ENCODE peak calls at places on chromosomes 12 and 14, in nine cellular contexts. One of them, this sample, is unnamed.

GRCh38 chr12:103093499-103094106 is 136.1 kb downstream of the ASCL1 start:
- DNase-seq in thoracic aorta: no peak
- DNase-seq in left ventricle myocardium inferior: no peak
- DNase-seq in CD8-positive, alpha-beta memory T cell: no peak
- DNase-seq in RWPE1: no peak
- DNase-seq in MM.1S: no peak
- DNase-seq in fibroblast of lung: no peak
- DNase-seq in brain microvascular endothelial cell: no peak
- DNase-seq in OCI-LY7: no peak
- DNase-seq in this sample: no peak

GRCh38 chr14:92651793-92652382 is 96.5 kb downstream of the LGMN start:
- DNase-seq in thoracic aorta: no peak
- DNase-seq in left ventricle myocardium inferior: peak; percentile 64
- DNase-seq in CD8-positive, alpha-beta memory T cell: peak; percentile 54
- DNase-seq in RWPE1: no peak
- DNase-seq in MM.1S: no peak
- DNase-seq in fibroblast of lung: no peak
- DNase-seq in brain microvascular endothelial cell: no peak
- DNase-seq in OCI-LY7: no peak
- DNase-seq in this sample: peak; percentile 68

GRCh38 chr12:70646850-70647249 is 9.6 kb upstream of the PTPRB start:
- DNase-seq in thoracic aorta: no peak
- DNase-seq in left ventricle myocardium inferior: no peak
- DNase-seq in CD8-positive, alpha-beta memory T cell: no peak
- DNase-seq in RWPE1: no peak
- DNase-seq in MM.1S: no peak
- DNase-seq in fibroblast of lung: no peak
- DNase-seq in brain microvascular endothelial cell: peak; percentile 82
- DNase-seq in OCI-LY7: no peak
- DNase-seq in this sample: no peak

GRCh38 chr12:24088751-24089150 is 139.3 kb upstream of the SOX5 start:
- DNase-seq in thoracic aorta: no peak
- DNase-seq in left ventricle myocardium inferior: no peak
- DNase-seq in CD8-positive, alpha-beta memory T cell: no peak
- DNase-seq in RWPE1: no peak
- DNase-seq in MM.1S: no peak
- DNase-seq in fibroblast of lung: no peak
- DNase-seq in brain microvascular endothelial cell: no peak
- DNase-seq in OCI-LY7: no peak
- DNase-seq in this sample: no peak

GRCh38 chr12:106436183-106436582 is 78.6 kb downstream of the POLR3B start:
- DNase-seq in thoracic aorta: no peak
- DNase-seq in left ventricle myocardium inferior: no peak
- DNase-seq in CD8-positive, alpha-beta memory T cell: no peak
- DNase-seq in RWPE1: no peak
- DNase-seq in MM.1S: no peak
- DNase-seq in fibroblast of lung: no peak
- DNase-seq in brain microvascular endothelial cell: no peak
- DNase-seq in OCI-LY7: no peak
- DNase-seq in this sample: no peak

GRCh38 chr12:39575498-39575875 is 44.1 kb downstream of the ABCD2 start:
- DNase-seq in thoracic aorta: no peak
- DNase-seq in left ventricle myocardium inferior: no peak
- DNase-seq in CD8-positive, alpha-beta memory T cell: no peak
- DNase-seq in RWPE1: no peak
- DNase-seq in MM.1S: no peak
- DNase-seq in fibroblast of lung: no peak
- DNase-seq in brain microvascular endothelial cell: no peak
- DNase-seq in OCI-LY7: no peak
- DNase-seq in this sample: no peak

GRCh38 chr14:78254911-78255431 is 84.8 kb downstream of the NRXN3 start:
- DNase-seq in thoracic aorta: no peak
- DNase-seq in left ventricle myocardium inferior: no peak
- DNase-seq in CD8-positive, alpha-beta memory T cell: no peak
- DNase-seq in RWPE1: peak; percentile 50
- DNase-seq in MM.1S: peak; percentile 34
- DNase-seq in fibroblast of lung: no peak
- DNase-seq in brain microvascular endothelial cell: no peak
- DNase-seq in OCI-LY7: no peak
- DNase-seq in this sample: no peak

GRCh38 chr14:64234877-64235651 is 59.1 kb downstream of the ESR2 start:
- DNase-seq in thoracic aorta: no peak
- DNase-seq in left ventricle myocardium inferior: no peak
- DNase-seq in CD8-positive, alpha-beta memory T cell: no peak
- DNase-seq in RWPE1: peak; percentile 31
- DNase-seq in MM.1S: no peak
- DNase-seq in fibroblast of lung: peak; percentile 44
- DNase-seq in brain microvascular endothelial cell: peak; percentile 56
- DNase-seq in OCI-LY7: peak; percentile 79
- DNase-seq in this sample: no peak

GRCh38 chr12:30753233-30753632 is 1.5 kb downstream of the CAPRIN2 start:
- DNase-seq in thoracic aorta: no peak
- DNase-seq in left ventricle myocardium inferior: no peak
- DNase-seq in CD8-positive, alpha-beta memory T cell: no peak
- DNase-seq in RWPE1: peak; percentile 48
- DNase-seq in MM.1S: peak; percentile 51
- DNase-seq in fibroblast of lung: peak; percentile 46
- DNase-seq in brain microvascular endothelial cell: peak; percentile 40
- DNase-seq in OCI-LY7: peak; percentile 60
- DNase-seq in this sample: no peak

GRCh38 chr14:76050797-76051392 is 65.3 kb downstream of the IFT43 start:
- DNase-seq in thoracic aorta: no peak
- DNase-seq in left ventricle myocardium inferior: no peak
- DNase-seq in CD8-positive, alpha-beta memory T cell: no peak
- DNase-seq in RWPE1: peak; percentile 52
- DNase-seq in MM.1S: peak; percentile 17
- DNase-seq in fibroblast of lung: peak; percentile 72
- DNase-seq in brain microvascular endothelial cell: peak; percentile 67
- DNase-seq in OCI-LY7: peak; percentile 60
- DNase-seq in this sample: peak; percentile 74

GRCh38 chr12:44053550-44054243 is 217.8 kb downstream of the TMEM117 start:
- DNase-seq in thoracic aorta: peak; percentile 6
- DNase-seq in left ventricle myocardium inferior: no peak
- DNase-seq in CD8-positive, alpha-beta memory T cell: no peak
- DNase-seq in RWPE1: peak; percentile 72
- DNase-seq in MM.1S: no peak
- DNase-seq in fibroblast of lung: peak; percentile 44
- DNase-seq in brain microvascular endothelial cell: no peak
- DNase-seq in OCI-LY7: no peak
- DNase-seq in this sample: no peak

GRCh38 chr14:81414123-81414522 is 14.0 kb upstream of the STON2 start:
- DNase-seq in thoracic aorta: no peak
- DNase-seq in left ventricle myocardium inferior: no peak
- DNase-seq in CD8-positive, alpha-beta memory T cell: no peak
- DNase-seq in RWPE1: no peak
- DNase-seq in MM.1S: no peak
- DNase-seq in fibroblast of lung: no peak
- DNase-seq in brain microvascular endothelial cell: no peak
- DNase-seq in OCI-LY7: no peak
- DNase-seq in this sample: no peak

GRCh38 chr14:81412779-81413178 is 12.7 kb upstream of the STON2 start:
- DNase-seq in thoracic aorta: no peak
- DNase-seq in left ventricle myocardium inferior: no peak
- DNase-seq in CD8-positive, alpha-beta memory T cell: no peak
- DNase-seq in RWPE1: no peak
- DNase-seq in MM.1S: no peak
- DNase-seq in fibroblast of lung: no peak
- DNase-seq in brain microvascular endothelial cell: no peak
- DNase-seq in OCI-LY7: no peak
- DNase-seq in this sample: no peak

GRCh38 chr14:81406863-81407262 is 6.7 kb upstream of the STON2 start:
- DNase-seq in thoracic aorta: no peak
- DNase-seq in left ventricle myocardium inferior: no peak
- DNase-seq in CD8-positive, alpha-beta memory T cell: no peak
- DNase-seq in RWPE1: no peak
- DNase-seq in MM.1S: no peak
- DNase-seq in fibroblast of lung: peak; percentile 69
- DNase-seq in brain microvascular endothelial cell: peak; percentile 28
- DNase-seq in OCI-LY7: no peak
- DNase-seq in this sample: peak; percentile 35

GRCh38 chr14:81408595-81408994 is 8.5 kb upstream of the STON2 start:
- DNase-seq in thoracic aorta: no peak
- DNase-seq in left ventricle myocardium inferior: no peak
- DNase-seq in CD8-positive, alpha-beta memory T cell: no peak
- DNase-seq in RWPE1: no peak
- DNase-seq in MM.1S: no peak
- DNase-seq in fibroblast of lung: no peak
- DNase-seq in brain microvascular endothelial cell: no peak
- DNase-seq in OCI-LY7: no peak
- DNase-seq in this sample: no peak
- H3K27ac ChIP-seq in thoracic aorta: no peak overlapping the region
- H3K27ac ChIP-seq in left ventricle myocardium inferior: no peak overlapping the region
- H3K27ac ChIP-seq in CD8-positive, alpha-beta memory T cell: no peak overlapping the region
- H3K27ac ChIP-seq in RWPE1: no peak overlapping the region
- H3K27ac ChIP-seq in MM.1S: no peak overlapping the region
- H3K27ac ChIP-seq in fibroblast of lung: no peak overlapping the region
- H3K27ac ChIP-seq in brain microvascular endothelial cell: no peak overlapping the region
- H3K27ac ChIP-seq in OCI-LY7: no peak overlapping the region
- H3K27ac ChIP-seq in this sample: no peak overlapping the region

GRCh38 chr14:81504864-81505263 is 28.8 kb downstream of the SEL1L start:
- DNase-seq in thoracic aorta: no peak
- DNase-seq in left ventricle myocardium inferior: no peak
- DNase-seq in CD8-positive, alpha-beta memory T cell: no peak
- DNase-seq in RWPE1: no peak
- DNase-seq in MM.1S: no peak
- DNase-seq in fibroblast of lung: no peak
- DNase-seq in brain microvascular endothelial cell: no peak
- DNase-seq in OCI-LY7: no peak
- DNase-seq in this sample: no peak

GRCh38 chr14:81509321-81509720 is 24.3 kb downstream of the SEL1L start:
- DNase-seq in thoracic aorta: no peak
- DNase-seq in left ventricle myocardium inferior: no peak
- DNase-seq in CD8-positive, alpha-beta memory T cell: no peak
- DNase-seq in RWPE1: no peak
- DNase-seq in MM.1S: no peak
- DNase-seq in fibroblast of lung: no peak
- DNase-seq in brain microvascular endothelial cell: no peak
- DNase-seq in OCI-LY7: no peak
- DNase-seq in this sample: no peak

GRCh38 chr14:81506512-81506911 is 27.1 kb downstream of the SEL1L start:
- DNase-seq in thoracic aorta: no peak
- DNase-seq in left ventricle myocardium inferior: no peak
- DNase-seq in CD8-positive, alpha-beta memory T cell: no peak
- DNase-seq in RWPE1: no peak
- DNase-seq in MM.1S: no peak
- DNase-seq in fibroblast of lung: no peak
- DNase-seq in brain microvascular endothelial cell: no peak
- DNase-seq in OCI-LY7: no peak
- DNase-seq in this sample: no peak

GRCh38 chr14:81511110-81511900 is 22.3 kb downstream of the SEL1L start:
- DNase-seq in thoracic aorta: no peak
- DNase-seq in left ventricle myocardium inferior: no peak
- DNase-seq in CD8-positive, alpha-beta memory T cell: no peak
- DNase-seq in RWPE1: no peak
- DNase-seq in MM.1S: no peak
- DNase-seq in fibroblast of lung: no peak
- DNase-seq in brain microvascular endothelial cell: no peak
- DNase-seq in OCI-LY7: no peak
- DNase-seq in this sample: no peak

GRCh38 chr14:81509838-81510452 is 23.7 kb downstream of the SEL1L start:
- DNase-seq in thoracic aorta: no peak
- DNase-seq in left ventricle myocardium inferior: no peak
- DNase-seq in CD8-positive, alpha-beta memory T cell: no peak
- DNase-seq in RWPE1: no peak
- DNase-seq in MM.1S: no peak
- DNase-seq in fibroblast of lung: no peak
- DNase-seq in brain microvascular endothelial cell: no peak
- DNase-seq in OCI-LY7: no peak
- DNase-seq in this sample: no peak
- H3K27ac ChIP-seq in thoracic aorta: peak overlapping the region; percentile 14
- H3K27ac ChIP-seq in left ventricle myocardium inferior: peak overlapping the region; percentile 57
- H3K27ac ChIP-seq in CD8-positive, alpha-beta memory T cell: no peak overlapping the region
- H3K27ac ChIP-seq in RWPE1: no peak overlapping the region
- H3K27ac ChIP-seq in MM.1S: no peak overlapping the region
- H3K27ac ChIP-seq in fibroblast of lung: no peak overlapping the region
- H3K27ac ChIP-seq in brain microvascular endothelial cell: no peak overlapping the region
- H3K27ac ChIP-seq in OCI-LY7: no peak overlapping the region
- H3K27ac ChIP-seq in this sample: no peak overlapping the region

DNA sequence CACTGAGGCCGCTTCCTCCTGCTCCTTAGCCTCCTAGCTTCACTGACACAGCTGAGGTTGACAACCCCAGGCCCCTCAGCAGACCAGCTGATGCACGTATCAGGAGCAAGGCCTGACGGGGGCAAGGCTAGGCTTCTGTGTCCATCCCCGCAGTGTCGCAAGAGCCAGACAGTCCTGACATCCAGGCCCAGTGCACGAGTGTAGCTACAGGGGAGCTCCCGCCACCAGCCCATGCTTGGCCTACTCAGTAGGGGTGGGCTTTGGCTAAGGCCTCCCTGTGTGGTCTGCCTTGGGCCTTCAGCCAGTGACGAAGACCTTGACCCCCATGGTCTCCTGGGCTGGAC is 179.1 kb downstream of the DPF3 start:
- DNase-seq in thoracic aorta: no peak
- DNase-seq in left ventricle myocardium inferior: peak; percentile 41
- DNase-seq in CD8-positive, alpha-beta memory T cell: no peak
- DNase-seq in RWPE1: no peak
- DNase-seq in MM.1S: no peak
- DNase-seq in fibroblast of lung: no peak
- DNase-seq in brain microvascular endothelial cell: no peak
- DNase-seq in OCI-LY7: no peak
- DNase-seq in this sample: no peak
- H3K27ac ChIP-seq in thoracic aorta: peak overlapping the region; percentile 59
- H3K27ac ChIP-seq in left ventricle myocardium inferior: peak overlapping the region; percentile 90
- H3K27ac ChIP-seq in CD8-positive, alpha-beta memory T cell: no peak overlapping the region
- H3K27ac ChIP-seq in RWPE1: no peak overlapping the region
- H3K27ac ChIP-seq in MM.1S: no peak overlapping the region
- H3K27ac ChIP-seq in fibroblast of lung: no peak overlapping the region
- H3K27ac ChIP-seq in brain microvascular endothelial cell: no peak overlapping the region
- H3K27ac ChIP-seq in OCI-LY7: no peak overlapping the region
- H3K27ac ChIP-seq in this sample: no peak overlapping the region

DNA sequence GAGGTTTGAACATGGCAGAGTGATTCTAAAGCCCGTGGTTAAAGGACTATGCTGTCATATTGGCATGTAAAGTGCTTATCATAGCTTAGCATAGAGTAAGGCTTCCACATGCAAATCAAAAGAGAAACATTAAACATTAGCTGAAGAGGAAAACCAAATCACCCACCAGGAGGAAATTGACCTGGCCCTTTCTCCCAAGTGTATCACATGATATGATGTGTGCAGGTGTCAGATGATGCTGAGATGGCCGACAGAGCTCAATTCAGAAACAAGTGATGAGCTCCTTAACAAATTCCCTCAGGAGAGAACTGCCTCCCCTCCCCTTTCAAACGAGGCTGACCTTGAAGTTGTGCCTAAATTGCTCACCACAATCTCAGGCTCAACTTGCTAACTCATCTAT is 217.1 kb upstream of the BTG1 start:
- DNase-seq in thoracic aorta: no peak
- DNase-seq in left ventricle myocardium inferior: no peak
- DNase-seq in CD8-positive, alpha-beta memory T cell: no peak
- DNase-seq in RWPE1: no peak
- DNase-seq in MM.1S: peak; percentile 89
- DNase-seq in fibroblast of lung: no peak
- DNase-seq in brain microvascular endothelial cell: no peak
- DNase-seq in OCI-LY7: peak; percentile 85
- DNase-seq in this sample: no peak
- H3K27ac ChIP-seq in thoracic aorta: no peak overlapping the region
- H3K27ac ChIP-seq in left ventricle myocardium inferior: no peak overlapping the region
- H3K27ac ChIP-seq in CD8-positive, alpha-beta memory T cell: peak overlapping the region; percentile 15
- H3K27ac ChIP-seq in RWPE1: no peak overlapping the region
- H3K27ac ChIP-seq in MM.1S: peak overlapping the region; percentile 98
- H3K27ac ChIP-seq in fibroblast of lung: no peak overlapping the region
- H3K27ac ChIP-seq in brain microvascular endothelial cell: no peak overlapping the region
- H3K27ac ChIP-seq in OCI-LY7: peak overlapping the region; percentile 99
- H3K27ac ChIP-seq in this sample: peak overlapping the region; percentile 37